ENCODE peak calls at places on chromosomes 4 and X, in ten cellular contexts. Z, O, D, S, K, N, J, P, V and U are unnamed samples.

GRCh38 chr4:41727861-41728570 is 20.5 kb downstream of the PHOX2B start:
- DNase-seq in K (no peak), V (no peak), Z (no peak), D (no peak), J (no peak), O (no peak), N (no peak), P (no peak), S (no peak), U (no peak)

GRCh38 chr4:82638479-82638878 is 76.7 kb upstream of the TMEM150C start:
- DNase-seq in S (no peak), K (no peak), O (no peak), J (no peak), Z (no peak), P (no peak), V (no peak), D (peak), N (no peak), U (no peak)

GRCh38 chr4:95761441-95761840 is 78.5 kb upstream of the PDHA2 start:
- DNase-seq in P (no peak), N (no peak), V (peak), K (no peak), Z (no peak), J (no peak), O (no peak), S (no peak), D (peak), U (no peak)

GRCh38 chr4:114161809-114162208 is 182.4 kb upstream of the ARSJ start:
- DNase-seq in N (no peak), D (no peak), J (no peak), O (no peak), K (no peak), P (peak), V (peak), S (no peak), Z (no peak), U (no peak)

GRCh38 chr4:86919824-86920223 is 15.0 kb upstream of the AFF1 start:
- DNase-seq in P (no peak), K (no peak), V (no peak), S (peak), J (no peak), D (no peak), O (no peak), Z (no peak), N (no peak), U (no peak)

GRCh38 chr4:78584863-78585576 is 33.5 kb downstream of the ANXA3 start:
- DNase-seq in O (no peak), Z (no peak), D (no peak), S (peak), K (no peak), J (no peak), N (no peak), P (no peak), V (peak), U (no peak)

GRCh38 chrX:68945603-68946228 is 116.9 kb downstream of the EFNB1 start:
- DNase-seq in K (no peak), J (no peak), D (no peak), O (no peak), P (peak), Z (no peak), V (peak), N (no peak), S (no peak), U (no peak)

GRCh38 chr4:176814770-176815169 is 22.0 kb upstream of the VEGFC start:
- DNase-seq in V (no peak), N (no peak), P (no peak), S (peak), K (no peak), O (no peak), J (no peak), Z (no peak), D (no peak), U (no peak)

GRCh38 chr4:98794565-98795205 is 134.2 kb downstream of the EIF4E start:
- DNase-seq in V (peak), N (no peak), D (peak), K (peak), O (peak), J (no peak), P (peak), Z (no peak), S (peak), U (no peak)